ENCODE peak calls at places on chromosomes 16 and 17, in ten cellular contexts. W is activated T-helper 1 cell treated with anti-CD3 and anti-CD28 coated beads, Interleukin-12 subunit alpha, Interleukin-12 subunit beta, Interleukin-2, Interleukin-4 antibody, amounts not matched to agents 30 ng/mL and 10 ng/mL and 1 ng/mL, durations not matched to agents 14 hours and 24 hours and 36 hours; K is NCI-H510A treated with DMSO at 0.1 percent for 48 hours; H is activated CD4-positive, alpha-beta T cell treated with anti-CD3 and anti-CD28 coated beads for 24 hours; U is cardiac fibroblast; A is ovary; M is activated T-helper 2 cell treated with anti-CD3 and anti-CD28 coated beads, Interferon-gamma antibody, Interleukin-2, Interleukin-4, amounts not matched to agents 10 μg/mL and 5 μg/mL and 100 μg/mL, durations not matched to agents 14 hours and 24 hours and 36 hours; V is T1000; Z is stimulated activated naive CD4-positive, alpha-beta T cell treated with Interleukin-2 at 50 U/mL for 16 hours; B is midbrain. C is an unnamed sample.

GRCh38 chr16:49556252-49557069 is 182.9 kb downstream of the C16orf78 start:
- DNase-seq in W (no peak), A (no peak), U (peak), H (no peak), V (no peak), B (peak), Z (no peak), M (no peak), K (peak), C (no peak)

GRCh38 chr17:80418589-80418988 is 3.6 kb downstream of the ENDOV start:
- DNase-seq in A (no peak), H (no peak), W (no peak), Z (no peak), B (no peak), U (no peak), M (no peak), V (no peak), K (no peak), C (no peak)

GRCh38 chr17:29237476-29238132 is 9.1 kb upstream of the CRYBA1 start:
- DNase-seq in U (peak), M (no peak), Z (no peak), K (no peak), A (no peak), V (no peak), W (no peak), B (no peak), H (no peak), C (no peak)

GRCh38 chr17:44774271-44775135 is 15.7 kb downstream of the ADAM11 start:
- DNase-seq in U (peak), H (peak), A (peak), K (peak), V (peak), Z (peak), M (peak), W (peak), B (peak), C (peak)

GRCh38 chr17:2954898-2955445 is 108.4 kb downstream of the OR1D5 start:
- DNase-seq in B (no peak), A (no peak), M (no peak), W (no peak), Z (no peak), K (peak), V (peak), U (peak), H (peak), C (no peak)

GRCh38 chr16:9800180-9800738 is 382.0 kb downstream of the GRIN2A start:
- DNase-seq in M (no peak), U (no peak), W (no peak), V (no peak), H (no peak), A (no peak), B (no peak), K (no peak), Z (no peak), C (no peak)

GRCh38 chr17:7650509-7651096 is at the start of gene ATP1B2:
- DNase-seq in V (no peak), H (peak), Z (peak), B (peak), A (peak), W (peak), K (peak), U (peak), M (peak), C (peak)

GRCh38 chr16:83887564-83887963 is 11.4 kb upstream of the MLYCD start:
- DNase-seq in Z (no peak), K (no peak), M (no peak), W (no peak), V (no peak), U (no peak), B (no peak), A (no peak), H (no peak), C (no peak)

GRCh38 chr16:17768257-17768656 is 297.5 kb upstream of the XYLT1 start:
- DNase-seq in B (no peak), M (no peak), H (no peak), K (no peak), U (peak), Z (no peak), W (no peak), A (no peak), V (no peak), C (no peak)

GRCh38 chr17:50139950-50140885 is 10.3 kb upstream of the SAMD14 start:
- DNase-seq in M (peak), H (peak), U (peak), W (peak), K (peak), B (peak), Z (peak), V (peak), A (peak), C (peak)

GRCh38 chr17:59375858-59376257 is 44.4 kb downstream of the YPEL2 start:
- DNase-seq in M (no peak), K (no peak), U (no peak), B (no peak), Z (no peak), W (no peak), H (no peak), A (no peak), V (no peak), C (no peak)

GRCh38 chr16:3022697-3023414 is 886 bp downstream of the HCFC1R1 start:
- DNase-seq in B (no peak), U (peak), K (no peak), W (no peak), Z (no peak), M (no peak), A (no peak), H (no peak), V (no peak), C (no peak)

GRCh38 chr17:34024303-34025178 is 230.5 kb upstream of the CCL2 start:
- DNase-seq in A (no peak), M (no peak), V (no peak), W (no peak), B (no peak), U (no peak), H (no peak), Z (no peak), K (no peak), C (no peak)

GRCh38 chr16:81610144-81610842 is 165.7 kb downstream of the CMIP start:
- DNase-seq in K (no peak), V (no peak), B (peak), M (no peak), H (no peak), Z (no peak), A (peak), W (no peak), U (peak), C (no peak)

GRCh38 chr17:1473170-1473569 is 17.1 kb upstream of the CRK start:
- DNase-seq in W (no peak), K (no peak), U (no peak), H (no peak), M (no peak), Z (no peak), V (no peak), A (no peak), B (no peak), C (no peak)

GRCh38 chr16:2776500-2777139 is 460 bp downstream of the ELOB start:
- DNase-seq in Z (peak), B (peak), U (no peak), A (no peak), M (peak), H (no peak), V (no peak), W (peak), K (no peak), C (no peak)

GRCh38 chr16:14528306-14528948 is 101.6 kb downstream of the PARN start:
- DNase-seq in B (no peak), W (no peak), M (no peak), K (peak), Z (no peak), V (no peak), A (no peak), H (no peak), U (no peak), C (no peak)

GRCh38 chr17:63692195-63692816 is 7.6 kb downstream of the LIMD2 start:
- DNase-seq in U (no peak), Z (no peak), W (no peak), B (no peak), A (no peak), V (no peak), M (no peak), H (no peak), K (no peak), C (no peak)

GRCh38 chr17:70181376-70181775 is 12.0 kb downstream of the KCNJ2 start:
- DNase-seq in A (no peak), M (no peak), V (no peak), H (no peak), B (no peak), U (no peak), Z (no peak), W (no peak), K (peak), C (no peak)

GRCh38 chr16:24189941-24190340 is 66.2 kb upstream of the CACNG3 start:
- DNase-seq in U (no peak), A (no peak), W (no peak), Z (no peak), M (no peak), K (no peak), H (no peak), V (no peak), B (no peak), C (no peak)

GRCh38 chr17:28953444-28954118 is 2.3 kb upstream of the PHF12 start:
- DNase-seq in A (peak), W (peak), V (no peak), U (peak), H (peak), Z (peak), B (peak), M (peak), K (peak), C (no peak)

GRCh38 chr16:10577305-10578202 is 2.8 kb downstream of the EMP2 start:
- DNase-seq in H (no peak), V (no peak), K (peak), A (peak), M (no peak), B (no peak), U (peak), Z (no peak), W (no peak), C (no peak)

GRCh38 chr17:16512011-16512410 is 20.0 kb upstream of the LRRC75A start:
- DNase-seq in U (no peak), B (no peak), H (no peak), M (no peak), A (no peak), K (peak), V (no peak), W (no peak), Z (no peak), C (no peak)

GRCh38 chr17:3030096-3030495 is 33.3 kb downstream of the OR1D5 start:
- DNase-seq in K (no peak), Z (no peak), V (no peak), W (no peak), U (peak), H (no peak), A (peak), B (no peak), M (no peak), C (no peak)

GRCh38 chr16:54957403-54957802 is 26.7 kb downstream of the IRX5 start:
- DNase-seq in A (no peak), B (no peak), M (no peak), W (no peak), K (peak), U (peak), V (no peak), H (no peak), Z (no peak), C (no peak)

GRCh38 chr17:76820039-76820438 is 48.2 kb upstream of the MGAT5B start:
- DNase-seq in A (no peak), K (no peak), H (no peak), W (no peak), M (no peak), V (no peak), U (no peak), Z (no peak), B (no peak), C (no peak)

GRCh38 chr16:30353438-30354129 is 1.5 kb downstream of the CD2BP2 start:
- DNase-seq in V (no peak), A (peak), B (no peak), W (no peak), M (no peak), K (no peak), H (no peak), Z (no peak), U (no peak), C (no peak)

GRCh38 chr16:27839419-27839818 is 224.1 kb downstream of the GSG1L start:
- DNase-seq in H (no peak), U (no peak), A (no peak), W (no peak), B (no peak), V (no peak), Z (no peak), M (no peak), K (no peak), C (no peak)

GRCh38 chr16:49592507-49593422 is 219.2 kb downstream of the C16orf78 start:
- DNase-seq in K (peak), Z (no peak), M (no peak), U (peak), W (peak), A (no peak), B (no peak), H (peak), V (no peak), C (no peak)

GRCh38 chr16:15523092-15523541 is 88.7 kb downstream of the BMERB1 start:
- DNase-seq in B (peak), K (no peak), W (no peak), U (no peak), M (no peak), V (no peak), H (no peak), A (no peak), Z (no peak), C (no peak)

GRCh38 chr17:77725851-77726250 is 232.7 kb upstream of the TNRC6C start:
- DNase-seq in A (no peak), Z (no peak), K (no peak), B (no peak), V (no peak), U (no peak), W (no peak), M (no peak), H (no peak), C (no peak)

GRCh38 chr17:32546031-32546444 is 59.2 kb downstream of the CDK5R1 start:
- DNase-seq in Z (no peak), W (no peak), U (no peak), H (no peak), M (no peak), A (no peak), K (no peak), B (peak), V (no peak), C (no peak)

GRCh38 chr17:7083592-7083991 is 3.5 kb upstream of the CLEC10A start:
- DNase-seq in A (no peak), V (no peak), M (no peak), K (no peak), W (no peak), B (no peak), U (no peak), Z (no peak), H (no peak), C (no peak)

C was measured in D721Med.